ENCODE peak calls at places on chromosomes 6 and 20, in six cellular contexts. A, V, G, C, E and M are unnamed samples.

GRCh38 chr6:41161851-41162552 is 914 bp downstream of the TREM2 start:
- DNase-seq in G (no peak), C (no peak), E (no peak), V (no peak), A (no peak), M (no peak)

GRCh38 chr6:160919713-160920112 is 71.9 kb upstream of the MAP3K4 start:
- DNase-seq in E (peak), C (no peak), G (no peak), V (no peak), A (no peak), M (no peak)

GRCh38 chr6:169247419-169247818 is 6.2 kb downstream of the THBS2 start:
- DNase-seq in A (no peak), G (no peak), V (no peak), C (no peak), E (no peak), M (no peak)

GRCh38 chr6:154996841-154997311 is 1.8 kb downstream of the TIAM2 start:
- DNase-seq in E (no peak), A (no peak), G (no peak), V (no peak), C (no peak), M (no peak)

GRCh38 chr6:68229566-68229965 is 405.5 kb upstream of the ADGRB3 start:
- DNase-seq in G (no peak), C (no peak), E (peak), V (no peak), A (no peak), M (no peak)

GRCh38 chr6:43231735-43232450 is 2.6 kb upstream of the DNPH1 start:
- DNase-seq in V (no peak), G (no peak), C (no peak), A (no peak), E (no peak), M (no peak)

GRCh38 chr20:48469026-48469425 is 358.8 kb downstream of the PREX1 start:
- DNase-seq in A (no peak), E (no peak), C (no peak), G (no peak), V (no peak), M (no peak)

GRCh38 chr6:1266686-1267056 is 45.2 kb upstream of the FOXQ1 start:
- DNase-seq in A (no peak), V (no peak), G (no peak), E (no peak), C (no peak), M (no peak)

GRCh38 chr6:144181639-144182038 is 31.3 kb downstream of the STX11 start:
- DNase-seq in A (no peak), E (no peak), G (no peak), V (no peak), C (no peak), M (no peak)

GRCh38 chr6:29510746-29511300 is 23.1 kb upstream of the MAS1L start:
- DNase-seq in E (no peak), C (no peak), A (no peak), V (no peak), G (no peak), M (no peak)

GRCh38 chr20:58890454-58891075 is 38.0 kb downstream of the GNAS start:
- DNase-seq in E (peak), A (peak), V (peak), C (peak), G (peak), M (peak)

GRCh38 chr20:49937023-49937929 is 1.1 kb downstream of the RNF114 start:
- DNase-seq in E (peak), V (peak), C (no peak), G (peak), A (no peak), M (no peak)

GRCh38 chr6:151004415-151005024 is 139.0 kb downstream of the MTHFD1L start:
- DNase-seq in A (no peak), E (peak), G (peak), V (no peak), C (peak), M (peak)

GRCh38 chr6:45626087-45626891 is 248.6 kb upstream of the SUPT3H start:
- DNase-seq in C (no peak), G (peak), E (peak), V (no peak), A (no peak), M (no peak)

GRCh38 chr6:118350881-118351430 is 197.1 kb upstream of the PLN start:
- DNase-seq in V (no peak), C (peak), E (peak), G (no peak), A (no peak), M (peak)

GRCh38 chr6:160950507-160950906 is 41.1 kb upstream of the MAP3K4 start:
- DNase-seq in A (no peak), E (peak), G (no peak), V (no peak), C (peak), M (peak)

GRCh38 chr6:1872649-1873131 is 263.0 kb downstream of the FOXC1 start:
- DNase-seq in G (no peak), C (no peak), E (peak), V (no peak), A (no peak), M (no peak)

GRCh38 chr6:136812174-136812573 is 10.2 kb upstream of the PEX7 start:
- DNase-seq in C (no peak), E (peak), V (no peak), G (no peak), A (no peak), M (no peak)

GRCh38 chr6:106692112-106692822 is 62.9 kb downstream of the QRSL1 start:
- DNase-seq in V (no peak), C (no peak), E (peak), G (no peak), A (no peak), M (peak)

GRCh38 chr20:57390604-57391438 is at the start of gene RBM38:
- DNase-seq in A (peak), C (no peak), V (peak), G (peak), E (peak), M (peak)